ENCODE peak calls at places on chromosomes 13 and 19, in eight cellular contexts. E, Q, F, M, N, Z, R and H are unnamed samples. For H3K4me1, the result is how much of the 10 kb centered on the place peaks cover.

GRCh38 chr19:35120492-35120891 is 4.9 kb downstream of the FXYD3 start:
- DNase-seq in E (peak), Q (no peak), F (no peak), M (no peak), N (no peak), Z (no peak), R (no peak), H (no peak)

GRCh38 chr19:43759515-43759914 is 4.8 kb upstream of the SMG9 start:
- DNase-seq in E (peak), Q (no peak), F (peak), M (no peak), N (peak), Z (no peak), R (peak), H (no peak)

GRCh38 chr13:86729206-86729605 is 930.0 kb upstream of the SLITRK6 start:
- DNase-seq in E (no peak), Q (no peak), F (no peak), M (no peak), N (no peak), Z (no peak), R (no peak), H (no peak)

GRCh38 chr13:20192470-20193141 is at the start of gene GJB2:
- DNase-seq in E (peak), Q (peak), F (no peak), M (peak), N (no peak), Z (peak), R (peak), H (peak)

GRCh38 chr13:67619987-67620386 is 389.9 kb upstream of the PCDH9 start:
- DNase-seq in E (peak), Q (no peak), F (no peak), M (peak), N (no peak), Z (no peak), R (no peak), H (no peak)

GRCh38 chr19:17240855-17241399 is 4.8 kb downstream of the NR2F6 start:
- DNase-seq in E (no peak), Q (no peak), F (no peak), M (no peak), N (no peak), Z (no peak), R (no peak), H (no peak)

GRCh38 chr19:19403373-19403901 is 2.0 kb upstream of the GATAD2A start:
- DNase-seq in E (peak), Q (no peak), F (no peak), M (no peak), N (no peak), Z (no peak), R (no peak), H (no peak)

GRCh38 chr13:98083507-98083906 is 59.4 kb upstream of the FARP1 start:
- DNase-seq in E (peak), Q (no peak), F (no peak), M (peak), N (no peak), Z (no peak), R (no peak), H (no peak)

GRCh38 chr13:24043590-24044350 is 116.8 kb upstream of the SPATA13 start:
- DNase-seq in E (no peak), Q (no peak), F (no peak), M (no peak), N (no peak), Z (no peak), R (no peak), H (no peak)

GRCh38 chr19:8473652-8474476 is 28.6 kb downstream of the PRAM1 start:
- DNase-seq in E (no peak), Q (no peak), F (peak), M (no peak), N (no peak), Z (peak), R (no peak), H (no peak)
- H3K4me1 ChIP-seq in E (under half), Q (under half), F (under half), M (under half), N (under half), Z (under half), R (under half), H (under half)

DNA sequence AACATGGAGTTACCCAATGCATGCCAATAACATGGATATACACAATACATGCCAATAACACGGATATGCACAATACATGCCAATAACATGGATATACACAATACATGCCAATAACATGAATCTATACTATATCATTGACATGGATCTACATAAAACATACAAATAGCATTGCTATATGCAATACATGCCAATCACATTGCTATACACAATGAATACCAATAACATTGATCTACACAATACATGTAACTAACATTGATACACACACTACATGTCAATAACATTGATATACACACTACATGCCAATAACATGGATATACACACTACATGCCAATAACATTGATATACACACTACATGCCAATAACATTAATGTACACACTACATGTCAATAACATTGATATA is 932 bp upstream of the PIP5K1C start:
- DNase-seq in E (no peak), Q (no peak), F (no peak), M (no peak), N (no peak), Z (no peak), R (no peak), H (no peak)
- TF ChIP-seq EZH2phosphoT487 in E (no peak), Q (no peak), F (no peak), M (no peak), N (no peak), Z (no peak), R (no peak), H (no peak)

GRCh38 chr13:45194081-45194939 is 6.5 kb downstream of the KCTD4 start:
- DNase-seq in E (no peak), Q (no peak), F (no peak), M (peak), N (no peak), Z (no peak), R (peak), H (peak)
- TF ChIP-seq CTCF in E (no peak), Q (peak), F (no peak), M (peak), N (no peak), Z (no peak), R (peak), H (peak)

GRCh38 chr19:38975861-38976271 is 324 bp upstream of the FBXO17 start:
- DNase-seq in E (no peak), Q (no peak), F (no peak), M (peak), N (no peak), Z (no peak), R (peak), H (peak)

GRCh38 chr19:38979867-38980266 is 4.3 kb upstream of the FBXO17 start:
- DNase-seq in E (no peak), Q (no peak), F (no peak), M (no peak), N (no peak), Z (no peak), R (no peak), H (no peak)

GRCh38 chr19:38975214-38975860 is at the start of gene FBXO17:
- DNase-seq in E (no peak), Q (peak), F (no peak), M (peak), N (no peak), Z (no peak), R (peak), H (peak)

GRCh38 chr19:38978315-38978689 is 2.8 kb upstream of the FBXO17 start:
- DNase-seq in E (no peak), Q (no peak), F (no peak), M (no peak), N (no peak), Z (no peak), R (no peak), H (no peak)

DNA sequence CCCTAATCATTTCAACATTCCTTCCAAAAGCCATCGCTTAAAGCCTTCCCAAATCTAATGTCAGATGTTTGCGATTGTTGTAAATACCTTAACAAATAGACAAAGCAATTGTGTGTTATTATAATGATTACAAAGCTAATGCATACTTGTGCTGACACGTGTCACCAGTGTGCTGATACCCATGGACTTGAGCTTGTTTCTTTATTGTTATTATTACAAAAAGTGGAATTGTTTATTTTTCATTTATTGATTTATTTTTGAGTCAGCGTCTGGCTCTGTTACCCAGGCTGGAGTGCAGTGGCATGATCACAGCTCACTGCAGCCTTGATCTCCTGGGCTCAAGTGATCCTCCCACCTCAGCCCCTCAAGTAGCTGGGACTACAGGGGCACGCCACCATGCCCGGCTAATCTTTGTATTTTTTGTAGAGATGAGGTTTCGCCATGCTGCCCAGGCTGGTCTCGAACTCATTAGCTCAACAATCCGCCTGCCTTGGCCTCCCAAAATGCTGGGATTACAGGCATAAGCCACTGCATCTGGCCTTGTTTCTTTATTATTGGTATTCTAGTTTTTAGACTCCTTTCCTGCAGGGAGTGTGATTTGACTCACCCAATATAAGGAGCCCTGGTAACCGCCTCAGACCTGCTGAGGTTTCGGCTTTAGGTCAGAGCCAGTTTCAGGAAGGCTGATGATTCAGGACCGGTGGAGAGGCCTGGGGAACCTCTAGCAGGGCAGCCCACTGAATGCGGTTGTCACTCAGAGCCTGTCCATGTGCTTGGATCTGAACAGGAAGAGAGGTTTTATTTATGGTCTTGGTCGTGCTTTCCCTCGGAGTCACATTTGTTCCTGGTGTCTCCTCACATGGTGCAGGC is 2.1 kb upstream of the FBXO17 start:
- DNase-seq in E (no peak), Q (no peak), F (no peak), M (peak), N (no peak), Z (peak), R (no peak), H (no peak)
- H3K4me1 ChIP-seq in E (under half), Q (under half), F (under half), M (under half), N (under half), Z (under half), R (under half), H (under half)

GRCh38 chr13:113544071-113544891 is 40.3 kb upstream of the TFDP1 start:
- DNase-seq in E (no peak), Q (peak), F (no peak), M (peak), N (no peak), Z (no peak), R (no peak), H (no peak)

GRCh38 chr13:113540523-113540922 is 44.0 kb upstream of the TFDP1 start:
- DNase-seq in E (no peak), Q (no peak), F (no peak), M (no peak), N (no peak), Z (no peak), R (no peak), H (no peak)

GRCh38 chr13:113544896-113545295 is 39.7 kb upstream of the TFDP1 start:
- DNase-seq in E (no peak), Q (no peak), F (no peak), M (no peak), N (no peak), Z (no peak), R (no peak), H (no peak)

GRCh38 chr13:113545455-113545930 is 39.1 kb upstream of the TFDP1 start:
- DNase-seq in E (no peak), Q (peak), F (no peak), M (no peak), N (no peak), Z (no peak), R (no peak), H (no peak)

GRCh38 chr13:113542751-113543424 is 41.7 kb upstream of the TFDP1 start:
- DNase-seq in E (no peak), Q (no peak), F (no peak), M (no peak), N (no peak), Z (no peak), R (no peak), H (peak)
- TF ChIP-seq EZH2phosphoT487 in E (no peak), Q (no peak), F (no peak), M (no peak), N (no peak), Z (no peak), R (no peak), H (no peak)